ENCODE peak calls at places on chromosomes 6 and 20, in four cellular contexts. Q is HL-60, I is K562, U is GM12878. V is an unnamed sample.

GRCh38 chr20:37627060-37627766 is 66.6 kb upstream of the CTNNBL1 start:
- DNase-seq in Q (peak; percentile 22), I (peak; percentile 69), U (no peak), V (peak; percentile 24)

GRCh38 chr6:17091122-17091521 is 10.7 kb upstream of the STMND1 start:
- DNase-seq in Q (no peak), I (peak; percentile 20), U (no peak), V (no peak)

GRCh38 chr6:137975058-137975940 is 108.2 kb downstream of the TNFAIP3 start:
- DNase-seq in Q (peak; percentile 52), I (no peak), U (peak; percentile 53), V (no peak)

GRCh38 chr6:14910692-14911547 is 334.9 kb upstream of the JARID2 start:
- DNase-seq in Q (peak; percentile 96), I (no peak), U (peak; percentile 78), V (peak; percentile 53)

GRCh38 chr6:128519931-128520435 is 416 bp downstream of the PTPRK start:
- DNase-seq in Q (no peak), I (no peak), U (no peak), V (no peak)

GRCh38 chr6:128463942-128464341 is 56.5 kb downstream of the PTPRK start:
- DNase-seq in Q (no peak), I (no peak), U (no peak), V (no peak)

GRCh38 chr6:39191236-39191930 is 37.9 kb downstream of the KCNK5 start:
- DNase-seq in Q (no peak), I (no peak), U (no peak), V (no peak)

GRCh38 chr6:35072698-35073055 is 68.5 kb downstream of the TCP11 start:
- DNase-seq in Q (no peak), I (no peak), U (no peak), V (no peak)

GRCh38 chr6:47690209-47690608 is 8.2 kb upstream of the ADGRF4 start:
- DNase-seq in Q (no peak), I (no peak), U (no peak), V (no peak)

GRCh38 chr6:168877821-168878282 is 375.8 kb downstream of the THBS2 start:
- DNase-seq in Q (no peak), I (no peak), U (no peak), V (no peak)

GRCh38 chr20:9051508-9051907 is 17.4 kb upstream of the PLCB4 start:
- DNase-seq in Q (no peak), I (peak; percentile 6), U (no peak), V (no peak)

GRCh38 chr6:43729537-43729936 is 40.5 kb upstream of the VEGFA start:
- DNase-seq in Q (no peak), I (no peak), U (no peak), V (no peak)

GRCh38 chr6:44266347-44266746 is 996 bp upstream of the NFKBIE start:
- DNase-seq in Q (no peak), I (no peak), U (no peak), V (no peak)

GRCh38 chr6:90187437-90188049 is 109.1 kb downstream of the BACH2 start:
- DNase-seq in Q (no peak), I (no peak), U (no peak), V (no peak)

DNA sequence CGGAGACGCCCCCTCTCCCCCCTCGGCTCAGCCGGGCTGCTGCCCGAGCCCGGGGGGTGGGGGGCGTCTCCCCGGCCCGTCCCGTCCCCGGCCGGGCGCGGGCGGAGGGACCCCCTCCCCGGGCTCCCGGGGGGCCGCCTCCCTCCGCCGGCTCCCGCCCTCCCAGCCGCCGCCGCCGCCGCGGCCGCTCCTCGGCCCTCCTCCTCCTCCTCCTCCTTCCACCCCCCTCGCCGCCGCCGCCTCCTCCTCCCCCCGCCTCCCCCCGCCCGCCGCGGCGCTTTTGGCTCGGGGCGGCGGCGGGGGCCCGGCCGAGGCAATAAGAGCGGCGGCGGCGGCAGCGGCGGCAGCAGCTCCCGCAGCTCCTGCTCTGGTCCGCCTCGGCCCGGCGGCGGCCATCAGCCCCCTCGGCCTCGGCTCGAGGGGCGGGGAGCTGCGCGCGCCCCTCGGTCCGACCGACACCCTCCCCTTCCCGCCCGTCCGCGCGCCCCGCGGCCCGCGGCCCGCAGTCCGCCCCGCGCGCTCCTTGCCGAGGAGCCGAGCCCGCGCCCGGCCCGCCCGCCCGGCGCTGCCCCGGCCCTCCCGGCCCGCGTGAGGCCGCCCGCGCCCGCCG is 38.7 kb downstream of the GNAS start:
- DNase-seq in Q (no peak), I (peak; percentile 81), U (no peak), V (peak; percentile 61)
- TF ChIP-seq POLR2AphosphoS5 in Q (peak; percentile 20), I (no peak), U (peak; percentile 44), V (peak; percentile 55)

DNA sequence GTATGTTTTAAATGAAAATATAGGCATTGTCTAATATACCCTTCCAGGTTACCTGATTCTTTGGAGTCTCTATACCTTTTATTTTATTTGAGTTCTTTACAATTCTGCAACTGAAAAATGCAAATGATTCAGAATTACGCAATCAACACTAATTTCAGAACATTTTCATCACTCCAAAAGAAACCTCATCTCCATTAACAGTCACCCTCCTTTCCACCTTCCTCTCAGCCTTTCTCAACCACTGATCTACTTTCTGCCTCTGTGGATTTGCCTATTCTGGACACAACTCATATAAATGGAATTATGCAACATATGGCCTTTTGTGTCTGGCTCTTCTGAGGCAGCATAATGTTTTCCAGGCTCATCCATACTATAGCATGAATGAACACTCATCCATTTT is 96.7 kb downstream of the MKKS start:
- DNase-seq in Q (no peak), I (no peak), U (no peak), V (no peak)
- TF ChIP-seq SPI1 in Q (no peak), I (no peak), U (no peak), V (no peak)

DNA sequence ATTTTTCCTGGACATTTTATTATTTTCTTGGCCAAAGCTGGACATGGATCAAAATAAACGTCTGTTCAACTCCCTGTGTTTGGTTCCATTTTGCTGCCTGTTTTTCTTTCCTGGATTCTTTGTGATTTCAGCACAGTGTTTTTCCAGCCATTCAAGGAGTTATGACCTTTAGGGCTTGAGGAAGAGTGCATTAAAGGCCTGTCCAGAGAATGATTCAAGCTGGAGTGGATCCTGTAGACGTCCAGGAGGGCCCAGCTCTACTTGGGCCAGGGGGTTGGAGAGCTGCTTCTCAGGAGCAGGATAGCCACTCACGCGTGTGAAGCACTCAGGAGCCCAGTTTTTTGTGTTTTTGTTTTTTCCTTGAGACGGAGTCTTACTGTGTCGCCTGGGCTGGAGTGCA is 56.5 kb upstream of the IER3 start:
- DNase-seq in Q (no peak), I (no peak), U (no peak), V (no peak)
- TF ChIP-seq POLR2AphosphoS5 in Q (no peak), I (no peak), U (no peak), V (no peak)

GRCh38 chr6:113732384-113732966 is 124.7 kb upstream of the MARCKS start:
- DNase-seq in Q (no peak), I (no peak), U (no peak), V (no peak)
- TF ChIP-seq SPI1 in Q (no peak), I (no peak), U (no peak), V (no peak)

GRCh38 chr20:59222239-59222981 is 58.8 kb downstream of the ZNF831 start:
- DNase-seq in Q (no peak), I (peak; percentile 85), U (peak; percentile 1), V (peak; percentile 83)
- TF ChIP-seq POLR2AphosphoS5 in Q (no peak), I (no peak), U (no peak), V (no peak)

GRCh38 chr6:152135755-152136448 is 328.4 kb downstream of the ESR1 start:
- DNase-seq in Q (no peak), I (no peak), U (no peak), V (no peak)
- TF ChIP-seq SPI1 in Q (no peak), I (no peak), U (no peak), V (no peak)

GRCh38 chr6:164013480-164014208 is 599.1 kb downstream of the QKI start:
- DNase-seq in Q (no peak), I (no peak), U (no peak), V (no peak)
- TF ChIP-seq POLR2AphosphoS5 in Q (no peak), I (no peak), U (no peak), V (no peak)

GRCh38 chr6:26048590-26048989 is 38.6 kb upstream of the HFE start:
- DNase-seq in Q (no peak), I (no peak), U (no peak), V (no peak)

GRCh38 chr6:26053929-26054658 is 33.1 kb upstream of the HFE start:
- DNase-seq in Q (no peak), I (no peak), U (no peak), V (no peak)

GRCh38 chr6:26054659-26054936 is 32.6 kb upstream of the HFE start:
- DNase-seq in Q (no peak), I (no peak), U (no peak), V (no peak)

GRCh38 chr6:26054937-26055669 is 32.1 kb upstream of the HFE start:
- DNase-seq in Q (peak; percentile 88), I (peak; percentile 86), U (peak; percentile 88), V (no peak)

GRCh38 chr6:26051683-26052310 is 35.4 kb upstream of the HFE start:
- DNase-seq in Q (no peak), I (no peak), U (no peak), V (no peak)
- TF ChIP-seq SPI1 in Q (no peak), I (no peak), U (no peak), V (no peak)

DNA sequence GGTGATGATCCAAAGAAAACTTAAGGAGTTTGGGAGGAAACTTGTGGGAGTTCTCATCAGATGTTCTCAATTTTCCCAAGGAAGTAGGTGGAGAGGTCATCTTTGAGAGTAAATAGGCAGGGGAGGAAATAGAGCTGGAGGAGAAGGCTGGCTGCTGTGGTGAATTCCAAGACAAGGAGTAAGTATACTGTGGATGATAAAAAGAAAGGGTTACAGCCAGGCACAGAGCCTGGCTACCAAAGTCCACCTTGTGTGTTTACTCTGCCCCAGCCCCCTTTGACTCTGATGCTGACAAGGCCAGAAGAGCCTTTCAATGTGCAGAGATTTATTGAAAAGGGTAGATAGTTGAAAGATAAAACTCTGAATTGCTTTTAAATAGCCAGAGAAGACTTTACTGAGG is 182.4 kb upstream of the JAG1 start:
- DNase-seq in Q (no peak), I (no peak), U (no peak), V (no peak)
- TF ChIP-seq POLR2AphosphoS5 in Q (no peak), I (no peak), U (no peak), V (no peak)

GRCh38 chr20:1363522-1363921 is 29.3 kb downstream of the FKBP1A start:
- DNase-seq in Q (no peak), I (no peak), U (no peak), V (no peak)

GRCh38 chr20:1353956-1354355 is 25.0 kb upstream of the SDCBP2 start:
- DNase-seq in Q (no peak), I (no peak), U (no peak), V (no peak)

GRCh38 chr20:1360094-1360493 is 31.2 kb upstream of the SDCBP2 start:
- DNase-seq in Q (no peak), I (no peak), U (no peak), V (no peak)

GRCh38 chr20:1362484-1362883 is 30.4 kb downstream of the FKBP1A start:
- DNase-seq in Q (no peak), I (no peak), U (no peak), V (no peak)

DNA sequence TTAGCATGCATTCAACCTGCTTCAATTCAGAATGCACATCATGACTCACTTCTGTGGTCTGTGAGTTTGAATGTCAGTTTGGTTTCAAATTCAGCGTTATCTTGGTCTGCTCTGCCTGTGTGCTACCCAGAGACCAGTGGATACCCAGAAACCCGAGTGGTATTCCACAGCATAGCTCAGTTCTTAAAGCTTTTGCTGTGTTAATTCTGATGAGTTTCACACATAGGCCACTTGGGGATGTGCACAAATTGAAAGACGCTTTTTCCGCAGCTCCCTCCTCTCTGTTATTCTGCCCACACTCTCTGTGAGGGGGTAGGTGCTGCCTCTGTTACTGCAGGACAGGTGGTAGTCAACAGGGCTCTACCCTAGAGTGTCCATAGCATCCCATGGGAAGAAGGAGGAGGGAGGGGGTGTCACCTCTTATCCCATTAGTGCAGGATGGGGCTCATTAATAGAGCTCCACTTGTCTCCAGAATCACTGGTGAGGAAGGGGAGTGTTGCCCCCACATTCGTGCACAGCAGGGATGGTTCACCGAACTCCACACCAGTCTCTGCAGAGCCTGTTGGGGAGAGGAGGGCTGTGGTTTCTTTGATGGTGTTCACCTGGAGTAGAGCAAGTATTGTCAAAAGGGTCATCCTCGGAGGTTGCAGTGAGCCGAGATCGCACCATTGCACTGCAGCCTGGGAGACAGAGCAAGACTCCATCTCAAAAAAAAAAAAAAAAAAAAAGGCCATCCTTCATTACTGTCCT is 29.2 kb upstream of the SDCBP2 start:
- DNase-seq in Q (no peak), I (no peak), U (no peak), V (no peak)
- TF ChIP-seq SPI1 in Q (no peak), I (no peak), U (no peak), V (no peak)